ENCODE peak calls at places on chromosomes 5 and 9, in seven cellular contexts. B is K562, L is GM12878, I is SK-N-SH, D is HCT116, W is HepG2, T is H1. Q is an unnamed sample.

GRCh38 chr5:42583322-42583721 is 160.1 kb downstream of the GHR start:
- DNase-seq in B (peak), L (peak), I (peak), D (peak), W (peak), T (no peak), Q (peak)

GRCh38 chr5:159905496-159905895 is 10.8 kb upstream of the ADRA1B start:
- DNase-seq in B (no peak), L (no peak), I (no peak), D (peak), W (no peak), T (no peak), Q (no peak)

GRCh38 chr5:151070449-151070848 is 10.4 kb downstream of the TNIP1 start:
- DNase-seq in B (no peak), L (no peak), I (no peak), D (no peak), W (no peak), T (no peak), Q (no peak)

GRCh38 chr5:170524576-170524975 is 20.8 kb downstream of the KCNIP1 start:
- DNase-seq in B (no peak), L (no peak), I (no peak), D (no peak), W (no peak), T (no peak), Q (no peak)

GRCh38 chr5:159061186-159061796 is 38.4 kb downstream of the EBF1 start:
- DNase-seq in B (peak), L (no peak), I (peak), D (no peak), W (no peak), T (no peak), Q (peak)

GRCh38 chr5:20572560-20572959 is 584.6 kb upstream of the CDH18 start:
- DNase-seq in B (no peak), L (no peak), I (no peak), D (no peak), W (no peak), T (no peak), Q (no peak)

GRCh38 chr5:173707392-173707791 is 90.9 kb upstream of the BOD1 start:
- DNase-seq in B (no peak), L (no peak), I (peak), D (no peak), W (no peak), T (no peak), Q (no peak)

GRCh38 chr5:34626036-34626435 is 30.1 kb upstream of the RAI14 start:
- DNase-seq in B (no peak), L (no peak), I (no peak), D (no peak), W (no peak), T (no peak), Q (no peak)

DNA sequence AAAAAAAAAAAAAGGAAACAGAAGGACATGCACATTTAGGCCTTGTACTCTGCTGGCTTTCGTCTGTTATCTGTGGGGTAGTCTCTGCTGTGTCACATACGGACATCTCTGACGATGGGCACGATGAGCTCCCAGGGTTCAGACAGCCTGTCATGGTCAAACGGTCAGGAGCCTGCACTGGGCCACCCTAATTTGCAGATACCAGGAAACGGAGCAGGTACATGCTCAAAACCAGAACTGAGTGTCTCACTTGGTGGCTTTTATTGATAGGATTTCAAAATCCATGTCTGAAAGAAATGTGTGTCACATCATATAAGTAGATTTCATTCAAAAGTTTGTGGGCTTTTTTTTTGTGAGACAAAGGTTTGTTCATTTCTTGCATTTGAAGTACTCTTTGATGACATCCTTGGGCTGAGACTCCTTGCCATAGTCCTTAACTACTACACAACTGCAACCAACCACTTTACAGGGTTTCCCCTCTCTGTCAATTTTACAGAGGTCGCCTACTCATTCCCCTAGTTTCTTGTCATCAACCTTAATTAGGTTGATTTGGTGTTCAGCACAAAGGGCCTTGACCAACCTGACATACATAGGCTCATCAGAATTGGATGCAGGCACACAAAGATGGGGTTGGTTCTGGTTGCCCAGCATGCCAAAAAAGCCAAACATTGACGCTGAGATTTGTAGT is 9.0 kb downstream of the CKMT2 start:
- DNase-seq in B (no peak), L (peak), I (no peak), D (no peak), W (no peak), T (no peak), Q (no peak)
- TF ChIP-seq JUND in B (no peak), L (no peak), I (no peak), D (no peak), W (no peak), T (no peak), Q (no peak)

DNA sequence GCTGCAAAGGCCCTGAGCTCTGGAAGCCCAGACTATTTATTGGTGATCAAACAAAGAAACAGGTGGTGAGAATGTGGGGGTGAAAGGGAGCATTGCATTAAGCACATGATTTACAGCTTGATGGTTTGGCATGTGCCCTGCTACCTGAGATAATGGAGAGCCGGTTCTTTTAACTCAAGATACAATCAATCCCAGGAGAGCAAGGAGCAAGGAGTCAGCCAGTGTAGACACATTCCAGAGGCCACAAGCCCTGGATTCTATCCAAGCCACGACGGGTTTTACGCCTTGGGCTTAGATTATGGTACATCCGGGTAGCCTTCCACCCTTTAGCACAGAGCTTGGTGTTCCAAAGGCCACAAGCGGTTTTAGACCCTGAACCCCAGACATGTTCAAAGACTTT is 292.2 kb downstream of the CYLC2 start:
- DNase-seq in B (no peak), L (no peak), I (no peak), D (no peak), W (no peak), T (no peak), Q (no peak)
- TF ChIP-seq JUND in B (no peak), L (no peak), I (no peak), D (no peak), W (no peak), T (no peak), Q (no peak)

GRCh38 chr9:70883056-70883455 is 238.4 kb downstream of the TRPM3 start:
- DNase-seq in B (no peak), L (no peak), I (no peak), D (no peak), W (no peak), T (no peak), Q (no peak)

GRCh38 chr9:70884276-70884675 is 237.1 kb downstream of the TRPM3 start:
- DNase-seq in B (no peak), L (no peak), I (no peak), D (no peak), W (no peak), T (no peak), Q (no peak)

GRCh38 chr9:70893610-70894122 is 227.8 kb downstream of the TRPM3 start:
- DNase-seq in B (no peak), L (no peak), I (no peak), D (no peak), W (no peak), T (no peak), Q (no peak)

DNA sequence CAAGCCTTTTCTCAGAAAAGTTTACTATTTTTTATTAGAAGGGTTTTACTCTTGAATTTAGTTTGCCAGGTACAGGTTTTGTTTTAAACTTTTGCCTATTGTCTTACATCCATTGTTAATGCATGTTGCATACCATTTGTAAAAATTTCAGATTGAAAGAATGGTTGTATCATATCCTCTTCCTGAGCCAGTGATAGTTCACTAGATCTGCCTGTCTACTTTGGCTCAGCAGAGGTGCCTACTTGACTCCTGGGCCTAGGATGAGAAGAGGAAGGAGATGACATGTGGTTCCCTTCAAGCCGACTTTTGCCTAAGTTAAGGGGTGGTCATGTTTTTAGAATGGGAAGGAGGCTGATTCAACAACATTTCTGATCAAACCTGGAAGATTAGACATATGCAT is 232.9 kb downstream of the TRPM3 start:
- DNase-seq in B (no peak), L (no peak), I (no peak), D (no peak), W (no peak), T (no peak), Q (no peak)
- TF ChIP-seq JUND in B (no peak), L (no peak), I (no peak), D (no peak), W (no peak), T (no peak), Q (no peak)

GRCh38 chr5:32263683-32264082 is 49.1 kb downstream of the MTMR12 start:
- DNase-seq in B (no peak), L (no peak), I (no peak), D (no peak), W (no peak), T (no peak), Q (peak)

GRCh38 chr5:32261198-32261597 is 51.5 kb downstream of the MTMR12 start:
- DNase-seq in B (peak), L (no peak), I (no peak), D (no peak), W (no peak), T (no peak), Q (no peak)

GRCh38 chr5:32270178-32270577 is 42.6 kb downstream of the MTMR12 start:
- DNase-seq in B (no peak), L (no peak), I (no peak), D (no peak), W (peak), T (no peak), Q (no peak)

GRCh38 chr5:32265902-32266301 is 46.8 kb downstream of the MTMR12 start:
- DNase-seq in B (peak), L (no peak), I (no peak), D (no peak), W (no peak), T (no peak), Q (no peak)

DNA sequence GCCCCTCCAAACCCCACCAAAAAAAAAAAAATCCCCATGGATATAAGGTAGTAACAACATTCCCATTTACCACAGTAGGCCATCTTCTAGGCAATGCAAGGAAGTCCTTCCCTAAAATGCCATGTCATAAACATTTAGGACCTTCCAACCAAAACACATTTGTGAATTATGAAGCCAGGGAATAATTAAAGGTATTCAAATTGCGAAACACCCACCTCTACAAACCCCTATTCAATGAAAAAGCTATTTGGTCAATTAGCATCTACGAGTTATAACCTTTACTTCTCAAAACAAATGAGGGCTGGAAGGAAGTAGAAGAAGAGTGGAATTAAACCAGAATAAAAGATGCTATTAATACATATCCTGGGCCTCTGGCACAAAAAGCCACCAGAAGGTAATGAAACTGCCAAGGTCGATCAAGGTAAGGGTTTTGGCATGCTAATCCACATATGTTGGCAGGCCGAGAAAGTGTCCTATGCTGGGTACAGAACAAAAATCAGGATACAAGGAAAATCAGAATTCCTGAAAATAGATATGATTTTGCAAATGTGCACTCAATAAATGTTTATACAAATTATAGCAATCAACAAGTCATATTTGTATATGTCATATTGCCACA is 47.7 kb downstream of the MTMR12 start:
- DNase-seq in B (no peak), L (no peak), I (no peak), D (no peak), W (no peak), T (no peak), Q (no peak)
- TF ChIP-seq JUND in B (no peak), L (no peak), I (no peak), D (no peak), W (no peak), T (no peak), Q (no peak)

DNA sequence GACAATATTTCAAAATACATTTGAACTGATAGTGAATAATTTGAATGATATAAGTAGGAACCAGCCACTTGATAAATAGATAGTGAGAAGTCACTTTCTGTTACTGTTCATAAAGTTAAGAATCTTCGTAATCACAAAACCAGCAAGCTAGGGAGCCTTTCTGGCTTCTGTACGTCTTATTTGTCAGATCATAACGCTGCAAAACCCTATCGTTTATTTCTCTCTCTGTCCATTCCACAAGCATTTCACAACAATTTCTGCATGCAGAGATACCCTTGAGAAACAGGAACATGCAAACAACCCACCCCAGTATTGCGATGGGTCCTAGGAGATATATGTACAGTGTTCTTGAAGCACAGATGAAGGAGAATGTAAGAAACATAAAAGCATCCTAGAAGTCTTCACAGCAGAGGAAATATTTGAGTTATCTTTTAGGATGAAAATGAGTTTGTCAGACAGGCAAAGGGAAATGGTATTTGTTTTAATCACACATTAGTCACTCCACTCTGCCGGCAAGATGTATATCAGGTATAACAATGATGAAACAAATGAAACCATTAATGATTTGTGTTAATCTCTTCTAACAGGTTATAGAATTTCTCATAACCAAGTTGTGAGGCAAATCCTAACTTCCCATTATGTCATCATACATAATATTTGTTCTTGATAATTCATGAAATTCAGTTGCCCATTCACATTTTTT is 668.7 kb upstream of the FTMT start:
- DNase-seq in B (no peak), L (no peak), I (no peak), D (no peak), W (no peak), T (no peak), Q (no peak)
- TF ChIP-seq JUND in B (no peak), L (no peak), I (peak), D (no peak), W (no peak), T (no peak), Q (no peak)

GRCh38 chr5:56343988-56344387 is 110.9 kb upstream of the ANKRD55 start:
- DNase-seq in B (no peak), L (no peak), I (no peak), D (no peak), W (no peak), T (no peak), Q (no peak)

GRCh38 chr5:56346044-56346710 is 113.0 kb upstream of the ANKRD55 start:
- DNase-seq in B (no peak), L (no peak), I (no peak), D (no peak), W (no peak), T (no peak), Q (no peak)

GRCh38 chr5:56345352-56345751 is 112.2 kb upstream of the ANKRD55 start:
- DNase-seq in B (no peak), L (no peak), I (no peak), D (no peak), W (no peak), T (no peak), Q (no peak)

GRCh38 chr5:56344594-56344993 is 111.5 kb upstream of the ANKRD55 start:
- DNase-seq in B (no peak), L (no peak), I (no peak), D (no peak), W (no peak), T (no peak), Q (no peak)

GRCh38 chr5:56346717-56347116 is 113.6 kb upstream of the ANKRD55 start:
- DNase-seq in B (no peak), L (no peak), I (no peak), D (no peak), W (no peak), T (no peak), Q (no peak)
- TF ChIP-seq JUND in B (no peak), L (no peak), I (no peak), D (no peak), W (no peak), T (no peak), Q (no peak)

Q was measured in T47D.